ENCODE peak calls at places on chromosomes 13 and 19, in four cellular contexts. N is H7, M is hepatocyte, E is IMR-90. O is an unnamed sample. For H3K36me3, the result is how much of the 10 kb centered on the place peaks cover.

GRCh38 chr19:3276341-3276799 is 51.9 kb downstream of the CELF5 start:
- DNase-seq in M (peak), E (no peak), N (peak), O (peak)

GRCh38 chr13:66612983-66613382 is 617.2 kb downstream of the PCDH9 start:
- DNase-seq in E (no peak), M (no peak), N (no peak), O (no peak)

GRCh38 chr13:98556968-98557591 is 19.8 kb downstream of the STK24 start:
- DNase-seq in M (peak), E (peak), N (no peak), O (no peak)

GRCh38 chr19:36030264-36031148 is 2.2 kb downstream of the CLIP3 start:
- DNase-seq in E (peak), N (peak), M (no peak), O (peak)

GRCh38 chr13:111245781-111246384 is 74.6 kb upstream of the TEX29 start:
- DNase-seq in E (peak), M (no peak), N (no peak), O (peak)

GRCh38 chr13:108955741-108956140 is 326.3 kb downstream of the MYO16 start:
- DNase-seq in E (no peak), M (no peak), N (no peak), O (no peak)

GRCh38 chr13:61765181-61765742 is 349.6 kb upstream of the PCDH20 start:
- DNase-seq in M (no peak), E (no peak), N (no peak), O (no peak)

GRCh38 chr19:6259312-6259861 is 20.4 kb downstream of the MLLT1 start:
- DNase-seq in E (peak), M (no peak), N (no peak), O (no peak)

GRCh38 chr19:21585491-21585890 is 80.1 kb downstream of the ZNF429 start:
- DNase-seq in E (no peak), M (no peak), N (no peak), O (no peak)

GRCh38 chr13:78603240-78603947 is at the start of gene POU4F1:
- DNase-seq in E (peak), M (peak), N (peak), O (peak)

GRCh38 chr19:50723069-50723468 is at the start of gene CLEC11A:
- DNase-seq in N (peak), M (peak), E (peak), O (no peak)

GRCh38 chr19:40663712-40664692 is 26.4 kb downstream of the NUMBL start:
- DNase-seq in N (no peak), M (peak), E (peak), O (no peak)

GRCh38 chr13:103288114-103288513 is 221.9 kb upstream of the SLC10A2 start:
- DNase-seq in M (no peak), N (no peak), E (no peak), O (no peak)

GRCh38 chr13:97321101-97321500 is 99.0 kb downstream of the MBNL2 start:
- DNase-seq in E (no peak), M (no peak), N (no peak), O (no peak)

GRCh38 chr13:24180743-24181384 is 20.3 kb downstream of the SPATA13 start:
- DNase-seq in E (peak), N (no peak), M (no peak), O (no peak)

GRCh38 chr19:889662-890295 is 3.2 kb downstream of the MED16 start:
- DNase-seq in N (no peak), E (no peak), M (no peak), O (no peak)

GRCh38 chr19:887072-887471 is 5.9 kb downstream of the MED16 start:
- DNase-seq in N (no peak), E (peak), M (peak), O (no peak)

GRCh38 chr19:887599-887998 is 5.4 kb downstream of the MED16 start:
- DNase-seq in E (no peak), M (no peak), N (no peak), O (no peak)

GRCh38 chr19:890831-891230 is 2.2 kb downstream of the MED16 start:
- DNase-seq in M (no peak), N (no peak), E (no peak), O (no peak)

GRCh38 chr19:888615-889385 is 4.2 kb downstream of the MED16 start:
- DNase-seq in E (no peak), N (no peak), M (no peak), O (no peak)
- H3K4me3 ChIP-seq in E (no peak), N (no peak), M (no peak), O (no peak)

DNA sequence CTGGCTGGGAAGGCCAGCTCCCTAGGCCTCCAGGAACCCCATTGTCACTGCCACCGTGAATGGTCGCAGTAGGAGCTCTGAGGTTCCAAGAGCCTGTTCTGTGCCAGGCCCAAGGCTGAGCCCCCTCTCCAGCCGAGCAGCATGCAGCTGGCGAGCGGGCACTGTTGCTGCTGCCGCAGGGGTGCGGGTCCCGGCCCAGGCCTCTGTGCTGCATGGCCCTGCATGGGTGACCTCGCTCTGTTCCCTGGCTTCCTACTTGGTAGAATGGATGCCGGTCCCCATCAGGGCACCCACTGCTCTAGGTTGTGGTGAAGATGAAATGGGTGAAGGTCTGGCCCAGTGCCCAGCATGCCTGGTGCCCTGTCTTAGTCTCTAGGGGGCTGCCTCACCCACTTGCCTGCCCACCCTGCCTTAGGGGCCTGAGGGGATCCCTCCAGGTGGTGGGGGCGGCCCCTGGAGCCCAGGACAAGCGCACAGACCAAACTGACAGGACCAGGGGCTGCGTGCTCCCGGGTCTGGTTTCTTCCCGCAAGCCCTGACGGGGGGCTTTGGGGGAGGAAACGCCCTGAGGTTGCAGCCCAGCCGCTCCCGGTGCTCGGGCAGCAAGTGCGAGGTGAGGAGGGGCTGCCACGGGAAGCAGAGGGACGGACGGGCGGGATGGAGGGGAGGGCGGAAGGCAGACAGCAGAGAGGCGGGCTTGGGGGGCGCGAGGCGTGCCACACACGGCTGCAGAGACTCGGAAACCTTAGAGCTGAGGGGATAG is 8.7 kb upstream of the UQCR11 start:
- DNase-seq in M (no peak), E (no peak), N (peak), O (no peak)
- H3K36me3 ChIP-seq in M (under half), E (half or more), N (under half), O (under half)

DNA sequence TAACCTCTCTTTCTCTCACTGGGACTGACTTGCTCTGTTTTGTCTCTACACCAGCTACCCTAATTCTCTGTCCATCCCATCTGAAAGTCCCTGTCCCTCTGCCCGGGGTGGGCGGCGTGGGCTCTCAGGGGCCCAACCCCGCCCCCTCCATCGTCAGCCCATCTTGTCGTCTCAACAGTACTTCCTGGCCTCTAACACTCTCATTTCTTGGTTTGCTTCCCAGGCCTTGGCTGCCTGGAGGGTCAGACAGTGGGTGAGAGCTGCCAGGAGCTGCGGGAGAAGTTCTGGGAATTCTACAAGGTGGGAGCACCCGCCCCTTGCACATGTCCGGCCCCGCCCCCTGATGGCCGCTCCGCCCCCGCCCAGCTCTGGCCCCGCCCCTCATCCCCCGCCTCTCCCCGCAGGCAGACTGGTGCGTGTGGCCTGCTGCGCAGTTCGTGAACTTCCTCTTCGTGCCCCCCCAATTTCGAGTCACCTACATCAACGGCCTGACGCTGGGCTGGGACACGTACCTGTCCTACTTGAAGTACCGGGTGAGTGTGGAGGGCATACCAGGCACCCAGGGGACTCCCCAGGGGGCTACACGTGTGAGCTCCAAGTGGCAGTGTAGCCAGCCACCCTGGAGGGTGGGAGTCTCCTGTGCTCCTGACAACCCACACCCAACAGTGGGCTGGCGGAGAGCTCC is 1.7 kb downstream of the MPV17L2 start:
- DNase-seq in N (peak), E (peak), M (no peak), O (no peak)
- H3K4me3 ChIP-seq in N (no peak), E (no peak), M (no peak), O (no peak)

GRCh38 chr19:16834747-16835146 is 5.5 kb downstream of the SIN3B start:
- DNase-seq in N (no peak), E (peak), M (no peak), O (peak)
- H3K36me3 ChIP-seq in N (under half), E (half or more), M (under half), O (under half)

GRCh38 chr13:20127563-20128458 is 33.0 kb downstream of the GJA3 start:
- DNase-seq in M (peak), N (peak), E (peak), O (no peak)

GRCh38 chr13:20128459-20128927 is 32.4 kb downstream of the GJA3 start:
- DNase-seq in E (no peak), N (peak), M (peak), O (no peak)

GRCh38 chr13:20130012-20130411 is 30.8 kb downstream of the GJA3 start:
- DNase-seq in N (no peak), M (no peak), E (no peak), O (no peak)

GRCh38 chr13:20130652-20131051 is 30.2 kb downstream of the GJA3 start:
- DNase-seq in E (no peak), M (no peak), N (no peak), O (no peak)

GRCh38 chr13:20129076-20129475 is 31.8 kb downstream of the GJA3 start:
- DNase-seq in N (peak), E (no peak), M (no peak), O (no peak)
- H3K4me3 ChIP-seq in N (peak), E (no peak), M (peak), O (no peak)

DNA sequence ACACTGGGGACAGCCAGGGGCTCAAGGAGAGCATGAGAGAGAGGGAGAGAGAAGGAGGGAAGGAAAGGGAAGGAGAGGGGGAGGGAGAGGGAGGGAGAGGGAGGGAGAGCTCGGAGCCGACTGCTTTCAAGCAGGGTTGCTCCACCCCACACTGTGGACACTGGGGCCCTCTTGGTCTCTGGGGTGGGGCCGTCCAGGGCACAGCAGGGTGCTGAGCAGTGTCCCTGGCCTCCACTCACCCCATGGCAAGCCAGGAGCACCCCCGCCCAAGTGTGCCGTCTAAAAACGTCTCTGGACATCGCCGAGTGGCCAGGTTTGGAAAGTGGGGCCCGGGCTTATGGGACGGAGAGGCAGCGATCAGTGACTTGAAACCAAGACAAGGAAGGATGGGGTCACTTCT is 20.9 kb downstream of the DPP9 start:
- DNase-seq in E (no peak), M (no peak), N (no peak), O (no peak)
- H3K36me3 ChIP-seq in E (half or more), M (under half), N (under half), O (under half)

O was measured in bronchial epithelial cell.